ENCODE peak calls at places on chromosomes 7 and 10, in four cellular contexts. X, O, C and Q are unnamed samples.
A peak's percentile ranks its signal among the peaks of the same experiment; 100 is the strongest.

GRCh38 chr7:122305475-122306319 is 1.1 kb upstream of the FEZF1 start:
- DNase-seq in X (no peak), O (no peak), C (no peak), Q (no peak)

GRCh38 chr10:14918964-14919363 is 34.9 kb downstream of the DCLRE1C start:
- DNase-seq in X (no peak), O (no peak), C (no peak), Q (no peak)

GRCh38 chr7:11831383-11831726 is 643 bp downstream of the THSD7A start:
- DNase-seq in X (no peak), O (no peak), C (no peak), Q (peak; percentile 11)

GRCh38 chr10:74103560-74104248 is 46.9 kb downstream of the AP3M1 start:
- DNase-seq in X (peak; percentile 37), O (no peak), C (no peak), Q (no peak)

GRCh38 chr7:55449205-55449991 is 84.3 kb downstream of the LANCL2 start:
- DNase-seq in X (no peak), O (no peak), C (no peak), Q (no peak)

GRCh38 chr10:119190353-119190752 is 11.7 kb upstream of the PRDX3 start:
- DNase-seq in X (peak; percentile 18), O (no peak), C (no peak), Q (peak; percentile 91)

GRCh38 chr10:23035569-23035968 is 59.8 kb upstream of the MSRB2 start:
- DNase-seq in X (no peak), O (no peak), C (no peak), Q (no peak)

GRCh38 chr7:103751476-103751875 is 238.0 kb downstream of the RELN start:
- DNase-seq in X (no peak), O (no peak), C (no peak), Q (no peak)

GRCh38 chr10:103564116-103564501 is 70.6 kb downstream of the NEURL1 start:
- DNase-seq in X (no peak), O (no peak), C (peak; percentile 74), Q (no peak)

GRCh38 chr10:131750973-131751826 is 149.6 kb upstream of the PPP2R2D start:
- DNase-seq in X (no peak), O (no peak), C (no peak), Q (no peak)

GRCh38 chr10:114576132-114576487 is 82.0 kb downstream of the ABLIM1 start:
- DNase-seq in X (no peak), O (no peak), C (no peak), Q (no peak)

GRCh38 chr7:118040562-118040961 is 143.4 kb upstream of the LSM8 start:
- DNase-seq in X (no peak), O (peak; percentile 25), C (no peak), Q (no peak)

GRCh38 chr10:124742418-124743187 is 1.6 kb downstream of the FAM53B start:
- DNase-seq in X (peak; percentile 72), O (no peak), C (no peak), Q (no peak)

GRCh38 chr10:124739996-124740373 is 4.2 kb downstream of the FAM53B start:
- DNase-seq in X (no peak), O (no peak), C (peak; percentile 44), Q (no peak)

GRCh38 chr10:124740374-124741280 is 3.6 kb downstream of the FAM53B start:
- DNase-seq in X (peak; percentile 80), O (no peak), C (peak; percentile 77), Q (no peak)

GRCh38 chr10:124741922-124742417 is 2.2 kb downstream of the FAM53B start:
- DNase-seq in X (no peak), O (no peak), C (peak; percentile 39), Q (no peak)

DNA sequence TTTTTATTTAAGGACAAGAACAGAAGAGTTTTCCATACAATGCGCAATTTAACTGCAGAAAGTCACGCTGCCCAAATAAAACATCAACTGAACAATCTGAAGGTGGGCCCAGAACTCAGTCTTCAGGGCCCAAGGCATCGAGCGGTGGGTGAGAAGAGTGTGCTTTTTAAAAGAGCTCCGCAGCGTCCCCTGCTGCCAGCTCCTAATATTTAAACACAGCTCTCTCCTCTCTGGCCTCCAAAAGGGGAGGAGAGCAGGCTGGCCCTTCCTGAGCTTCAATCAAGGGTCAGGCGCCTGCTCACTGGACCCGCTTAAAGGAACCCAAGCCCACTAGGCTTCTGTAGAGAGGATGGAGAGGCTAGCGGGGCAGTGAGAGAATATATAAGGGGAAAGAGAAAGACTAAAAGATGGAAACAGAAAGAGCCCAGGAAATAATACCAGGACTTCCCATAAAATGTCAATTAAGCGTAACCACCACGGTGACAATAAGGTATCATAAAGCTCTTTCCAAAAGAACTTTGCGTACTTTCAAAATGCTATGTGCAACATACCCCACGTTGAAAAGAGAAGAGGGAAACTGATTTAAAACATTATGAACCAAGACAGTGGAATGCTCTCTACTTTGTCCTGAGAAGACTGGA is 2.8 kb downstream of the FAM53B start:
- DNase-seq in X (peak; percentile 85), O (no peak), C (peak; percentile 91), Q (peak; percentile 68)
- TF ChIP-seq POLR2A in X (no peak), O (no peak), C (peak; percentile 24), Q (no peak)

GRCh38 chr7:159030490-159031134 is 114.1 kb downstream of the VIPR2 start:
- DNase-seq in X (peak; percentile 19), O (no peak), C (peak; percentile 52), Q (no peak)
- TF ChIP-seq POLR2A in X (no peak), O (no peak), C (peak; percentile 21), Q (no peak)

DNA sequence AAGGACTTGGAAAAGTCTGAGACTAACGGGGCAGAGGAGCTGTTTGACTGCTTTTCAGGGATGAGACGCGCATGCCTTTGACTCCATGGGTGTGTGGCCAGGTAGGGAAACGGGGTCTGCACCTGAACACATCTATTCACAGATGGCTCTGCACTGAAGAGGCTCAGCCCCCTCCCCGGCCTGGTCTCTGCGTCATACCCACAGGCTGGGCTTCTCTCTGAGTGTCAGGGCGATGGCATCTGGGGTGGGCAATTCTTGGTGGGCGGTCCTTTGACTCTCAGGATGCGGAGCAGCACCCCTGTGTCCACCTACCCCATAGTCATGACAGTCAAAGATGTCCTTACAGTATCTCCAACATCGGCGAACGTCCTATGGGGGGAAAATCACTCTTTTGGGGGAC is 23.0 kb downstream of the PFKP start:
- DNase-seq in X (no peak), O (no peak), C (no peak), Q (no peak)
- TF ChIP-seq POLR2A in X (no peak), O (no peak), C (no peak), Q (no peak)

DNA sequence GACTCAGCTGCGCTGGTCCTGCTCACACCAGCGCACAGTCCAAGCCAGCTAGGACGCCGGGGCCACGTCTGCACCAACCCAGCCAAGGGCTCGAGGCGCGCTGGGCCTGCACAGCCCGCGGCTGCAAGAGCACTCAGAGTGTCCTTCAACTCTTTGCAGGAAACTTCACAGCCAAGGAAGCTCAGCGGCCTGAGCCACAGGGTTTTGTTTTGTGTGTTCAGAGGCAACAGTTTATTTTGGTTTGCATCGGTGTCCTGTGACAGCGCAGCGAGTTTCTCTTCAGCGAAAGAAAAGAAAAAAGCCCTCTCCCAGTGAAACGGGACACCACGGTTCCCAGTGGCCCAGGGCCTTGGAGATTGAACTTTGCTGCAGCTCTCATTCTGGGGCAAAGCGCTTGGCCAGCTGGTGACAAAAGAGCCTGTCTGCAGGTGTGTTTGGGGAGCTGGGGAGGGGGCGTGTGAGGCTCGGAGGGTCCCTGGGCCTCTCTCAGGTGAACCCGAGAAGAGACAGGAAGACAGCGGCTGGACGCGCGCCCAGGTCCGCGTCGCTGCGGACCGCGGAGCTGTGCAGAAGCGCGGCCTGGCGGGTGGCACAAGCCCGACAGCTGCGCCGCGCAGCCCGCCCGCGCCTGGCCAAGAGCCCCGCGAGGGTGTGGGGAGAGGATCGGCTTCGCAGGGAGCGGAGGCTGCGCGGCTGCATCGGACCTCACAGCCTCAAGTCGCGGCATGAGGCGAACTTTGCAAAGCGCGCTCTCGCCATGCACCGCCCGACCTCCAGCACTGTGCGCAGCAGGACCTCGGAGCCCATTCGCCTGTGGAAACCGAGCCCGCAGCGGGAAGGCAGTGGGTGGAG is 922 bp downstream of the CXCL12 start:
- DNase-seq in X (no peak), O (no peak), C (peak; percentile 30), Q (no peak)
- TF ChIP-seq POLR2A in X (no peak), O (no peak), C (peak; percentile 15), Q (no peak)

DNA sequence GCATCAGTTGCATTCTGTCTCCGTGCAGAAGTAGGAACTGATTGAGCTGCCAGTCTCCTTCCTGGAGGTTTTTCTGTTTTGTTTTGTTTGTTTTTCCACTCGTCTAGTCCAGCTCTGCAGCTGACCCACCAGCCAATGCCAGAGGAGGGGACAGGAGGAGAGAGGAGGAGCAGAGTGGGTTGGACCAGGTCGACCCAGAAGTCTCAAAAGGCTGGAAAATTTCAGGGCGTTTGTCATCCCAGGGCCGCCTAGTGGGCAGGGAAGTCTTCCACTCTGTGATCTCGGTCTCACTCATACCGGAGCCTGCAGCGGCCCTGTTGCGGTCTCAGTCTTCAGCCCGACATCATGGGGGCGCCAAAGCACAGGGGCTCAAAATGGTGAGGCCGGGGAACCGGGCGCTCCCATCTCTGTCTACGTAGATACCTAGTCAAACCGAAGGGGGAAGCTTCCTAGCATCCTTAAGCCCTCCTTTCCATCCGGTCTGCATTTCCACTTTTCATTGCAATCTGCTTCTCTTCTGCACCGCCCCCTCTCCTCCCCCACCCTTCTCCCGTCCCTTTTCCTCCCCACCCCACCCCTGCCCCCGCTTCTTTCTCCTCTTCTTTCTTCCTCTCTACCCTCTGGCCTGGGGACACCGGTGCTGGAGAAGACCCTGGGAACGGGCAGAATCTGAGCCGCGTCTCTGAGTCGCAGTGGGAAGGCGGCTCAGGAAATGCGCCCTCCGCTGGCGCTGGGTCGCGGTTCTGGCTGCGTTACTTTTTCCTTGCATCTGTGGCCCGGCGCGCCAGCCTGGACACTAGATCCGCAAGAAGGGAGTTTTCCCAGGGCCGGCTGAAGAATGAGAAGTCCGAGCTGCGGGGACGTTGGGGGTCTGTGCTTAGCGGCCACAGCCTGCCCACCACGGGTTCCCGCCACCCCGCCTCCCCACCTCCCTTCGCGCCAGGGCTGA is 16.2 kb upstream of the PAX2 start:
- DNase-seq in X (no peak), O (no peak), C (no peak), Q (peak; percentile 89)
- TF ChIP-seq POLR2A in X (no peak), O (no peak), C (peak; percentile 17), Q (no peak)